ENCODE peak calls at places on chromosomes 16 and 17, in four cellular contexts. U, B, D and T are unnamed samples.

GRCh38 chr17:48374650-48375230 is 55.3 kb downstream of the SKAP1 start:
- DNase-seq in U (no peak), B (no peak), D (no peak), T (peak)

GRCh38 chr16:67541391-67542263 is 13.0 kb downstream of the RIPOR1 start:
- DNase-seq in B (no peak), U (no peak), D (no peak), T (no peak)

GRCh38 chr16:69595127-69596036 is 29.6 kb downstream of the NFAT5 start:
- DNase-seq in D (no peak), B (no peak), U (no peak), T (no peak)

GRCh38 chr17:65102788-65103187 is 34.4 kb upstream of the RGS9 start:
- DNase-seq in D (no peak), U (no peak), B (no peak), T (peak)

GRCh38 chr16:53775821-53776431 is 72.0 kb downstream of the FTO start:
- DNase-seq in B (peak), D (no peak), U (no peak), T (peak)

GRCh38 chr17:59601130-59601529 is 18.6 kb upstream of the CLTC start:
- DNase-seq in B (no peak), U (no peak), D (no peak), T (no peak)

GRCh38 chr17:78114831-78115723 is 13.5 kb downstream of the TMC6 start:
- DNase-seq in B (no peak), D (peak), U (no peak), T (no peak)

GRCh38 chr17:42784811-42785592 is 4.6 kb downstream of the WNK4 start:
- DNase-seq in D (no peak), B (no peak), U (no peak), T (no peak)

GRCh38 chr17:40025991-40026815 is 11.0 kb downstream of the CSF3 start:
- DNase-seq in D (no peak), U (no peak), B (no peak), T (no peak)

GRCh38 chr17:82358467-82359350 is at the start of gene TEX19:
- DNase-seq in U (no peak), D (no peak), B (no peak), T (peak)

GRCh38 chr17:65328567-65328966 is 191.4 kb downstream of the RGS9 start:
- DNase-seq in U (no peak), D (no peak), B (no peak), T (no peak)

GRCh38 chr17:29129731-29130130 is 50.5 kb downstream of the MYO18A start:
- DNase-seq in B (no peak), U (no peak), D (no peak), T (no peak)

GRCh38 chr17:62627219-62627903 is at the start of gene MRC2:
- DNase-seq in D (no peak), U (peak), B (peak), T (peak)

GRCh38 chr16:2842340-2843000 is 12.4 kb downstream of the ZG16B start:
- DNase-seq in D (no peak), B (no peak), U (peak), T (peak)

GRCh38 chr17:66255112-66255511 is 25.9 kb upstream of the APOH start:
- DNase-seq in B (peak), D (no peak), U (no peak), T (peak)

GRCh38 chr17:77366206-77366557 is 225.4 kb downstream of the SEC14L1 start:
- DNase-seq in B (no peak), U (no peak), D (no peak), T (no peak)

GRCh38 chr17:38334480-38335364 is 9.0 kb downstream of the GPR179 start:
- DNase-seq in B (no peak), U (no peak), D (no peak), T (no peak)

GRCh38 chr16:17166095-17166494 is 304.7 kb downstream of the XYLT1 start:
- DNase-seq in U (no peak), B (no peak), D (no peak), T (no peak)

GRCh38 chr17:76404256-76404655 is 19.8 kb downstream of the SPHK1 start:
- DNase-seq in D (no peak), U (no peak), B (no peak), T (no peak)

GRCh38 chr16:14490281-14490680 is 139.8 kb downstream of the PARN start:
- DNase-seq in B (no peak), U (no peak), D (no peak), T (no peak)

GRCh38 chr17:8496081-8496480 is 60.4 kb downstream of the NDEL1 start:
- DNase-seq in U (no peak), D (no peak), B (no peak), T (no peak)

GRCh38 chr16:20740007-20740883 is 1.4 kb downstream of the THUMPD1 start:
- DNase-seq in U (no peak), D (no peak), B (no peak), T (peak)

GRCh38 chr17:42072323-42073187 is 22.2 kb upstream of the C17orf113 start:
- DNase-seq in D (no peak), U (no peak), B (no peak), T (no peak)

GRCh38 chr16:29984137-29984763 is 10.6 kb downstream of the TAOK2 start:
- DNase-seq in U (no peak), D (no peak), B (no peak), T (no peak)

GRCh38 chr16:84484579-84485254 is 19.7 kb downstream of the MEAK7 start:
- DNase-seq in B (no peak), U (no peak), D (peak), T (peak)

GRCh38 chr16:69567031-69567680 is 1.4 kb downstream of the NFAT5 start:
- DNase-seq in B (no peak), U (peak), D (no peak), T (peak)

GRCh38 chr17:29154516-29155234 is 25.5 kb downstream of the MYO18A start:
- DNase-seq in D (peak), U (no peak), B (no peak), T (no peak)

GRCh38 chr16:46765050-46765449 is 16.9 kb upstream of the MYLK3 start:
- DNase-seq in U (no peak), B (no peak), D (no peak), T (no peak)